ENCODE peak calls at places on chromosomes 11 and 22, in five cellular contexts. U, G, C, M and J are unnamed samples.

GRCh38 chr11:130585545-130585944 is 137.1 kb downstream of the ADAMTS15 start:
- DNase-seq in U (no peak), G (no peak), C (no peak), M (no peak), J (no peak)

GRCh38 chr11:95680169-95680929 is 109.2 kb downstream of the FAM76B start:
- DNase-seq in U (peak), G (no peak), C (no peak), M (no peak), J (no peak)

GRCh38 chr11:132099692-132100091 is 729.3 kb downstream of the NTM start:
- DNase-seq in U (peak), G (peak), C (no peak), M (no peak), J (no peak)

GRCh38 chr11:33802414-33802950 is 28.2 kb upstream of the FBXO3 start:
- DNase-seq in U (peak), G (peak), C (peak), M (peak), J (no peak)

GRCh38 chr11:46099973-46100335 is 21.3 kb downstream of the PHF21A start:
- DNase-seq in U (no peak), G (no peak), C (no peak), M (no peak), J (no peak)

GRCh38 chr11:31823372-31824371 is 12.6 kb upstream of the PAX6 start:
- DNase-seq in U (no peak), G (no peak), C (no peak), M (no peak), J (no peak)

GRCh38 chr22:19855504-19856409 is 1.1 kb upstream of the GNB1L start:
- DNase-seq in U (peak), G (peak), C (no peak), M (peak), J (peak)

GRCh38 chr22:36328635-36329216 is 59.0 kb downstream of the MYH9 start:
- DNase-seq in U (peak), G (peak), C (no peak), M (peak), J (no peak)

GRCh38 chr11:102047305-102047924 is at the start of gene CFAP300:
- DNase-seq in U (peak), G (no peak), C (peak), M (peak), J (peak)

GRCh38 chr22:43099095-43099494 is 9.9 kb upstream of the TTLL1 start:
- DNase-seq in U (no peak), G (no peak), C (no peak), M (no peak), J (no peak)

GRCh38 chr11:118437736-118438125 is 1.4 kb downstream of the KMT2A start:
- DNase-seq in U (no peak), G (peak), C (peak), M (peak), J (no peak)

GRCh38 chr11:32113637-32114203 is 22.8 kb downstream of the RCN1 start:
- DNase-seq in U (no peak), G (no peak), C (no peak), M (no peak), J (no peak)

GRCh38 chr11:75541301-75541929 is 15.7 kb upstream of the GDPD5 start:
- DNase-seq in U (no peak), G (no peak), C (no peak), M (no peak), J (no peak)

GRCh38 chr11:82775736-82776346 is 42.2 kb upstream of the FAM181B start:
- DNase-seq in U (peak), G (peak), C (no peak), M (peak), J (no peak)

GRCh38 chr11:27085605-27086004 is 45.0 kb downstream of the BBOX1 start:
- DNase-seq in U (no peak), G (no peak), C (no peak), M (no peak), J (no peak)

GRCh38 chr11:134684576-134684975 is 272.5 kb upstream of the B3GAT1 start:
- DNase-seq in U (no peak), G (no peak), C (no peak), M (no peak), J (no peak)

GRCh38 chr11:70487763-70488162 is 89.4 kb downstream of the CTTN start:
- DNase-seq in U (no peak), G (no peak), C (no peak), M (no peak), J (no peak)

GRCh38 chr11:120294096-120294495 is 31.0 kb upstream of the TLCD5 start:
- DNase-seq in U (no peak), G (no peak), C (no peak), M (no peak), J (no peak)

GRCh38 chr22:19066531-19067271 is 55.5 kb downstream of the DGCR2 start:
- DNase-seq in U (no peak), G (no peak), C (no peak), M (no peak), J (no peak)